ENCODE peak calls at places on chromosomes 3 and 15, in six cellular contexts. One of them, this sample, is unnamed.

GRCh38 chr15:96331942-96332853 is 1.7 kb downstream of the NR2F2 start:
- DNase-seq in astrocyte of the spinal cord: peak
- DNase-seq in psoas muscle: peak
- DNase-seq in fibroblast of mammary gland: peak
- DNase-seq in pancreas: no peak
- DNase-seq in coronary artery: peak
- DNase-seq in this sample: peak

GRCh38 chr3:149547954-149548728 is 73.6 kb downstream of the TM4SF4 start:
- DNase-seq in astrocyte of the spinal cord: peak
- DNase-seq in psoas muscle: peak
- DNase-seq in fibroblast of mammary gland: peak
- DNase-seq in pancreas: peak
- DNase-seq in coronary artery: no peak
- DNase-seq in this sample: peak

GRCh38 chr3:161126495-161126894 is 21.3 kb upstream of the B3GALNT1 start:
- DNase-seq in astrocyte of the spinal cord: no peak
- DNase-seq in psoas muscle: no peak
- DNase-seq in fibroblast of mammary gland: no peak
- DNase-seq in pancreas: no peak
- DNase-seq in coronary artery: no peak
- DNase-seq in this sample: no peak

GRCh38 chr3:52190294-52190841 is 7.6 kb upstream of the ALAS1 start:
- DNase-seq in astrocyte of the spinal cord: peak
- DNase-seq in psoas muscle: peak
- DNase-seq in fibroblast of mammary gland: peak
- DNase-seq in pancreas: no peak
- DNase-seq in coronary artery: no peak
- DNase-seq in this sample: no peak

GRCh38 chr15:77482570-77482969 is 61.9 kb downstream of the HMG20A start:
- DNase-seq in astrocyte of the spinal cord: peak
- DNase-seq in psoas muscle: no peak
- DNase-seq in fibroblast of mammary gland: peak
- DNase-seq in pancreas: no peak
- DNase-seq in coronary artery: no peak
- DNase-seq in this sample: peak

GRCh38 chr15:43544266-43544665 is 26.9 kb downstream of the MAP1A start:
- DNase-seq in astrocyte of the spinal cord: no peak
- DNase-seq in psoas muscle: no peak
- DNase-seq in fibroblast of mammary gland: peak
- DNase-seq in pancreas: no peak
- DNase-seq in coronary artery: no peak
- DNase-seq in this sample: no peak

GRCh38 chr3:55077726-55078125 is 149.9 kb upstream of the LRTM1 start:
- DNase-seq in astrocyte of the spinal cord: no peak
- DNase-seq in psoas muscle: no peak
- DNase-seq in fibroblast of mammary gland: no peak
- DNase-seq in pancreas: no peak
- DNase-seq in coronary artery: no peak
- DNase-seq in this sample: no peak

GRCh38 chr3:113663324-113663750 is 33.1 kb downstream of the USF3 start:
- DNase-seq in astrocyte of the spinal cord: no peak
- DNase-seq in psoas muscle: no peak
- DNase-seq in fibroblast of mammary gland: no peak
- DNase-seq in pancreas: peak
- DNase-seq in coronary artery: no peak
- DNase-seq in this sample: no peak

GRCh38 chr3:187955076-187955952 is 198.6 kb upstream of the LPP start:
- DNase-seq in astrocyte of the spinal cord: peak
- DNase-seq in psoas muscle: peak
- DNase-seq in fibroblast of mammary gland: peak
- DNase-seq in pancreas: no peak
- DNase-seq in coronary artery: no peak
- DNase-seq in this sample: peak

GRCh38 chr3:54951405-54951804 is 23.5 kb upstream of the LRTM1 start:
- DNase-seq in astrocyte of the spinal cord: peak
- DNase-seq in psoas muscle: peak
- DNase-seq in fibroblast of mammary gland: peak
- DNase-seq in pancreas: peak
- DNase-seq in coronary artery: peak
- DNase-seq in this sample: peak

GRCh38 chr3:24046214-24046613 is 101.1 kb downstream of the NR1D2 start:
- DNase-seq in astrocyte of the spinal cord: no peak
- DNase-seq in psoas muscle: no peak
- DNase-seq in fibroblast of mammary gland: no peak
- DNase-seq in pancreas: no peak
- DNase-seq in coronary artery: no peak
- DNase-seq in this sample: no peak

GRCh38 chr15:32802296-32802936 is 84.6 kb downstream of the GREM1 start:
- DNase-seq in astrocyte of the spinal cord: peak
- DNase-seq in psoas muscle: no peak
- DNase-seq in fibroblast of mammary gland: peak
- DNase-seq in pancreas: no peak
- DNase-seq in coronary artery: no peak
- DNase-seq in this sample: peak

GRCh38 chr3:39981547-39982184 is 172.3 kb downstream of the MYRIP start:
- DNase-seq in astrocyte of the spinal cord: no peak
- DNase-seq in psoas muscle: no peak
- DNase-seq in fibroblast of mammary gland: no peak
- DNase-seq in pancreas: no peak
- DNase-seq in coronary artery: no peak
- DNase-seq in this sample: no peak

GRCh38 chr3:69568926-69569325 is 170.3 kb upstream of the MITF start:
- DNase-seq in astrocyte of the spinal cord: no peak
- DNase-seq in psoas muscle: no peak
- DNase-seq in fibroblast of mammary gland: peak
- DNase-seq in pancreas: no peak
- DNase-seq in coronary artery: no peak
- DNase-seq in this sample: no peak

GRCh38 chr3:187063286-187064081 is 75.8 kb downstream of the RPL39L start:
- DNase-seq in astrocyte of the spinal cord: peak
- DNase-seq in psoas muscle: no peak
- DNase-seq in fibroblast of mammary gland: no peak
- DNase-seq in pancreas: no peak
- DNase-seq in coronary artery: no peak
- DNase-seq in this sample: peak

GRCh38 chr3:175338775-175339535 is 479.8 kb downstream of the NAALADL2 start:
- DNase-seq in astrocyte of the spinal cord: peak
- DNase-seq in psoas muscle: peak
- DNase-seq in fibroblast of mammary gland: peak
- DNase-seq in pancreas: no peak
- DNase-seq in coronary artery: no peak
- DNase-seq in this sample: peak

DNA sequence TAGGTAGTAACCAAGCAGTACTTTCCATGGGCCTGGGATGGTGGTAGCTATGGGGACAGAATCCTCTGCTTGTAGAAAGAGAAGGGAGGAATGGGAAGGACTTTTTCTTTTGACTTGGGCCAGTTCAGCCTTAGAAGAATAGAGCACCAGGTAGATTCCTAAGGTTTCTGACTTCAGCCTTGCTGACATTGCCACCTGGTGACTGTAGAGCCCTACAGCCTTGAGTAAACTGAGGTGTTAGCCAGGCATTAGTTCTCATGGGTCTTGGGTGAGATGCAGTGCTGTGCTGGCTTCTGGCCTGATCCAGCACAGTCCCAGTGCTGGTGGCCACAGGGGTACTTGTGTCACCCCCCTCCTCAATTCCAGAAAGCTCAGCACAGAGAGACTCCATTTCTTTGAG is 171.1 kb downstream of the ZBBX start:
- DNase-seq in astrocyte of the spinal cord: no peak
- DNase-seq in psoas muscle: no peak
- DNase-seq in fibroblast of mammary gland: no peak
- DNase-seq in pancreas: peak
- DNase-seq in coronary artery: no peak
- DNase-seq in this sample: no peak
- TF ChIP-seq CTCF in astrocyte of the spinal cord: no peak
- TF ChIP-seq CTCF in psoas muscle: no peak
- TF ChIP-seq CTCF in fibroblast of mammary gland: no peak
- TF ChIP-seq CTCF in pancreas: no peak
- TF ChIP-seq CTCF in coronary artery: no peak
- TF ChIP-seq CTCF in this sample: no peak

GRCh38 chr3:170258105-170258487 is 35.9 kb downstream of the PRKCI start:
- DNase-seq in astrocyte of the spinal cord: no peak
- DNase-seq in psoas muscle: no peak
- DNase-seq in fibroblast of mammary gland: no peak
- DNase-seq in pancreas: no peak
- DNase-seq in coronary artery: no peak
- DNase-seq in this sample: no peak

GRCh38 chr3:170257145-170257544 is 34.9 kb downstream of the PRKCI start:
- DNase-seq in astrocyte of the spinal cord: no peak
- DNase-seq in psoas muscle: no peak
- DNase-seq in fibroblast of mammary gland: no peak
- DNase-seq in pancreas: no peak
- DNase-seq in coronary artery: no peak
- DNase-seq in this sample: no peak

GRCh38 chr3:170259853-170260386 is 37.7 kb downstream of the PRKCI start:
- DNase-seq in astrocyte of the spinal cord: no peak
- DNase-seq in psoas muscle: no peak
- DNase-seq in fibroblast of mammary gland: no peak
- DNase-seq in pancreas: no peak
- DNase-seq in coronary artery: no peak
- DNase-seq in this sample: peak

DNA sequence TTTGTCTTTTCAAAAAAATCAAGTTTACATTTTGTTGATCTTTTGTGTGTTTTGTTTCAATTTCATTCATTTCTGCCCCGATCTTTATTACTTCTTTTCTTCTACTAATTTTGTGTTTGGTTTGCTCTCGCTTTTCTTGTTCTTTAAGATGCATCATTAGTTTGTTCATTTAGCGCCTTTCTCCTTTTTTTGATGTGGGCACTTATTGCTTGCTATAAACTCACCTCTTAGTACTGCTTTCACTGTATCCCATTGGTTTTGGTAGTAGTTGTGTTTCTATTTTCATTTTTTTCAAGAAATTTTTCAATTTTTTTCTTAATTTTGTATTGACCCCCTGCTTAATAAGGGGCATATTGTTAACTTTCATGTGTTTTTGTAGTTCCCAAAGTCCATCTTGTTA is 34.4 kb downstream of the PRKCI start:
- DNase-seq in astrocyte of the spinal cord: no peak
- DNase-seq in psoas muscle: no peak
- DNase-seq in fibroblast of mammary gland: no peak
- DNase-seq in pancreas: no peak
- DNase-seq in coronary artery: no peak
- DNase-seq in this sample: no peak
- H3K4me3 ChIP-seq in astrocyte of the spinal cord: no peak
- H3K4me3 ChIP-seq in psoas muscle: no peak
- H3K4me3 ChIP-seq in fibroblast of mammary gland: no peak
- H3K4me3 ChIP-seq in pancreas: no peak
- H3K4me3 ChIP-seq in coronary artery: no peak
- H3K4me3 ChIP-seq in this sample: no peak

GRCh38 chr15:69926721-69927120 is 171.0 kb downstream of the TLE3 start:
- DNase-seq in astrocyte of the spinal cord: no peak
- DNase-seq in psoas muscle: no peak
- DNase-seq in fibroblast of mammary gland: no peak
- DNase-seq in pancreas: no peak
- DNase-seq in coronary artery: no peak
- DNase-seq in this sample: no peak

GRCh38 chr15:69920232-69920631 is 177.5 kb downstream of the TLE3 start:
- DNase-seq in astrocyte of the spinal cord: no peak
- DNase-seq in psoas muscle: no peak
- DNase-seq in fibroblast of mammary gland: no peak
- DNase-seq in pancreas: no peak
- DNase-seq in coronary artery: no peak
- DNase-seq in this sample: no peak

GRCh38 chr15:69921626-69922624 is 175.8 kb downstream of the TLE3 start:
- DNase-seq in astrocyte of the spinal cord: no peak
- DNase-seq in psoas muscle: no peak
- DNase-seq in fibroblast of mammary gland: no peak
- DNase-seq in pancreas: no peak
- DNase-seq in coronary artery: peak
- DNase-seq in this sample: no peak

GRCh38 chr15:69926011-69926410 is 171.7 kb downstream of the TLE3 start:
- DNase-seq in astrocyte of the spinal cord: peak
- DNase-seq in psoas muscle: no peak
- DNase-seq in fibroblast of mammary gland: no peak
- DNase-seq in pancreas: no peak
- DNase-seq in coronary artery: no peak
- DNase-seq in this sample: no peak

DNA sequence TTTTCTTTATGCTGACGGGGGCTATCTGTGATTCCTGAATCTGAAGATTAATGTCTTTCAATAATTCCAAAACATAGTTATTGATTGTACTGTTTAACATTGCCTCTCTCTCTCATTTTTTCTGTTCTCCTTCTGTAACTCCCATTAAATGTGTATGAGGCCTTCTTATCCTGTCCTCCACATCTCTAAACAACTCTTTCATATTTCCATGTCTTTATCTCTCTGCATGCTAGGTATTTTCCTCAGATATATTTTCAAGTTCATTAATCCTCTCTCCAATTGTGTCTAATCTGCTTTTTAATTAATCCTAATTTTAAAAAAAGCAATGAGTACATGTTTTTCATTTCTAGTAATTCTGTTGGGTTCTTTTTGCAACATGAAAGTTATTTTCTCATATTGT is 173.2 kb downstream of the TLE3 start:
- DNase-seq in astrocyte of the spinal cord: no peak
- DNase-seq in psoas muscle: no peak
- DNase-seq in fibroblast of mammary gland: no peak
- DNase-seq in pancreas: no peak
- DNase-seq in coronary artery: no peak
- DNase-seq in this sample: no peak
- TF ChIP-seq CTCF in astrocyte of the spinal cord: no peak
- TF ChIP-seq CTCF in psoas muscle: no peak
- TF ChIP-seq CTCF in fibroblast of mammary gland: no peak
- TF ChIP-seq CTCF in pancreas: no peak
- TF ChIP-seq CTCF in coronary artery: no peak
- TF ChIP-seq CTCF in this sample: no peak

GRCh38 chr15:80070840-80071239 is 11.4 kb downstream of the ZFAND6 start:
- DNase-seq in astrocyte of the spinal cord: peak
- DNase-seq in psoas muscle: no peak
- DNase-seq in fibroblast of mammary gland: peak
- DNase-seq in pancreas: no peak
- DNase-seq in coronary artery: no peak
- DNase-seq in this sample: peak

GRCh38 chr15:80073197-80073596 is 13.7 kb downstream of the ZFAND6 start:
- DNase-seq in astrocyte of the spinal cord: no peak
- DNase-seq in psoas muscle: no peak
- DNase-seq in fibroblast of mammary gland: no peak
- DNase-seq in pancreas: no peak
- DNase-seq in coronary artery: no peak
- DNase-seq in this sample: no peak

GRCh38 chr15:80072285-80072684 is 12.8 kb downstream of the ZFAND6 start:
- DNase-seq in astrocyte of the spinal cord: peak
- DNase-seq in psoas muscle: no peak
- DNase-seq in fibroblast of mammary gland: peak
- DNase-seq in pancreas: peak
- DNase-seq in coronary artery: no peak
- DNase-seq in this sample: peak

GRCh38 chr15:80068578-80068977 is 9.1 kb downstream of the ZFAND6 start:
- DNase-seq in astrocyte of the spinal cord: peak
- DNase-seq in psoas muscle: no peak
- DNase-seq in fibroblast of mammary gland: peak
- DNase-seq in pancreas: no peak
- DNase-seq in coronary artery: no peak
- DNase-seq in this sample: no peak

DNA sequence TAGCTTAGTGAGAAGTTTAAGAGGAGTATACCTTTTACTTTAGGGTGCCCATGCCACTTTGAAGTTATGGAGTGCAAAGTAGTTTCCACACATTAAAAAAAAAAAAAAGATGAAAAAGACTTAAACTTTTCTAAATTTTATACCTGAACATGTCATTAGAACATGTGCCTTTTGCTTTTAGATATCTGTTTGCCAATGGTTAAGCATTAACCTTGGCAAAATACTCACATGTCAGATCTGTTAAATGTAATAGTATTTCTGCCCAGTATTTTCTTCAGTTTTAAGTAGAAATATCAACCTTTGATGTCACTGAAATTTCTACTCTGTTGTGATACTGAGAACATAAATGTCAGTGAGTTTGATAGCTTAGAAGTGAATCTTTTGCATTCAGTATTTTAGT is 12.2 kb downstream of the ZFAND6 start:
- DNase-seq in astrocyte of the spinal cord: no peak
- DNase-seq in psoas muscle: no peak
- DNase-seq in fibroblast of mammary gland: no peak
- DNase-seq in pancreas: no peak
- DNase-seq in coronary artery: no peak
- DNase-seq in this sample: no peak
- H3K4me3 ChIP-seq in astrocyte of the spinal cord: no peak
- H3K4me3 ChIP-seq in psoas muscle: peak
- H3K4me3 ChIP-seq in fibroblast of mammary gland: peak
- H3K4me3 ChIP-seq in pancreas: peak
- H3K4me3 ChIP-seq in coronary artery: no peak
- H3K4me3 ChIP-seq in this sample: peak